ENCODE peak calls at places on chromosomes 16 and 17, in nine cellular contexts. O is heart left ventricle, U is transverse colon, S is cardiac fibroblast, F is uterus, D is AG09309, V is AG04449, C is small intestine, G is neural progenitor cell. T is an unnamed sample.
A peak's percentile ranks its signal among the peaks of the same experiment; 100 is the strongest.

GRCh38 chr17:48642059-48642842 is 16.1 kb upstream of the HOXB9 start:
- DNase-seq in O (no peak), U (peak; percentile 81), S (no peak), F (no peak), D (no peak), V (no peak), C (no peak), G (peak; percentile 48), T (no peak)

GRCh38 chr17:16378631-16379282 is 2.1 kb upstream of the UBB start:
- DNase-seq in O (no peak), U (peak; percentile 69), S (no peak), F (no peak), D (no peak), V (no peak), C (peak; percentile 45), G (no peak), T (peak; percentile 99)

GRCh38 chr17:21376585-21376834 is 353 bp downstream of the KCNJ12 start:
- DNase-seq in O (no peak), U (no peak), S (no peak), F (no peak), D (no peak), V (no peak), C (no peak), G (peak; percentile 82), T (no peak)

GRCh38 chr17:36493956-36494355 is 7.5 kb downstream of the ZNHIT3 start:
- DNase-seq in O (no peak), U (no peak), S (no peak), F (no peak), D (no peak), V (no peak), C (no peak), G (no peak), T (no peak)

GRCh38 chr17:55577011-55577586 is 65.8 kb upstream of the SMIM36 start:
- DNase-seq in O (peak; percentile 46), U (peak; percentile 36), S (peak; percentile 71), F (peak; percentile 39), D (no peak), V (no peak), C (peak; percentile 29), G (no peak), T (peak; percentile 63)

GRCh38 chr17:45052052-45052772 is 780 bp upstream of the DCAKD start:
- DNase-seq in O (peak; percentile 58), U (peak; percentile 68), S (peak; percentile 56), F (peak; percentile 64), D (no peak), V (no peak), C (peak; percentile 51), G (peak; percentile 79), T (peak; percentile 82)

GRCh38 chr17:78674156-78674555 is 97.0 kb upstream of the DNAH17 start:
- DNase-seq in O (no peak), U (no peak), S (no peak), F (no peak), D (no peak), V (no peak), C (no peak), G (no peak), T (no peak)

GRCh38 chr17:50468120-50469004 is at the start of gene CHAD:
- DNase-seq in O (no peak), U (no peak), S (no peak), F (no peak), D (no peak), V (no peak), C (no peak), G (peak; percentile 54), T (no peak)

GRCh38 chr16:10965440-10966039 is 21.2 kb downstream of the CLEC16A start:
- DNase-seq in O (no peak), U (no peak), S (no peak), F (no peak), D (no peak), V (no peak), C (no peak), G (no peak), T (no peak)

GRCh38 chr17:75635610-75636202 is 2.5 kb downstream of the SMIM5 start:
- DNase-seq in O (peak; percentile 61), U (peak; percentile 77), S (no peak), F (peak; percentile 15), D (no peak), V (no peak), C (peak; percentile 90), G (no peak), T (no peak)

GRCh38 chr17:64638552-64639198 is 23.4 kb downstream of the SMURF2 start:
- DNase-seq in O (no peak), U (no peak), S (peak; percentile 60), F (no peak), D (no peak), V (peak; percentile 38), C (no peak), G (no peak), T (no peak)

GRCh38 chr16:62638964-62639861 is 603.0 kb upstream of the CDH8 start:
- DNase-seq in O (no peak), U (no peak), S (no peak), F (no peak), D (no peak), V (no peak), C (no peak), G (no peak), T (no peak)

GRCh38 chr17:50328360-50328759 is 17.6 kb upstream of the XYLT2 start:
- DNase-seq in O (no peak), U (no peak), S (no peak), F (no peak), D (no peak), V (no peak), C (no peak), G (no peak), T (no peak)

GRCh38 chr17:44557653-44558285 is 485 bp downstream of the FZD2 start:
- DNase-seq in O (no peak), U (peak; percentile 33), S (peak; percentile 69), F (peak; percentile 38), D (no peak), V (no peak), C (no peak), G (peak; percentile 79), T (peak; percentile 66)

GRCh38 chr17:81955756-81956544 is 5.0 kb downstream of the NOTUM start:
- DNase-seq in O (no peak), U (no peak), S (no peak), F (no peak), D (no peak), V (no peak), C (no peak), G (no peak), T (no peak)

GRCh38 chr17:56096026-56096807 is 57.1 kb upstream of the ANKFN1 start:
- DNase-seq in O (no peak), U (no peak), S (no peak), F (no peak), D (no peak), V (no peak), C (no peak), G (no peak), T (no peak)

GRCh38 chr17:37701424-37702020 is 43.3 kb downstream of the HNF1B start:
- DNase-seq in O (peak; percentile 14), U (peak; percentile 64), S (peak; percentile 21), F (no peak), D (no peak), V (no peak), C (peak; percentile 51), G (peak; percentile 39), T (peak; percentile 34)

GRCh38 chr17:781920-782731 is at the start of the genes GLOD4 and MRM3:
- DNase-seq in O (peak; percentile 92), U (peak; percentile 95), S (peak; percentile 87), F (peak; percentile 93), D (peak; percentile 24), V (no peak), C (peak; percentile 89), G (peak; percentile 94), T (peak; percentile 89)

DNA sequence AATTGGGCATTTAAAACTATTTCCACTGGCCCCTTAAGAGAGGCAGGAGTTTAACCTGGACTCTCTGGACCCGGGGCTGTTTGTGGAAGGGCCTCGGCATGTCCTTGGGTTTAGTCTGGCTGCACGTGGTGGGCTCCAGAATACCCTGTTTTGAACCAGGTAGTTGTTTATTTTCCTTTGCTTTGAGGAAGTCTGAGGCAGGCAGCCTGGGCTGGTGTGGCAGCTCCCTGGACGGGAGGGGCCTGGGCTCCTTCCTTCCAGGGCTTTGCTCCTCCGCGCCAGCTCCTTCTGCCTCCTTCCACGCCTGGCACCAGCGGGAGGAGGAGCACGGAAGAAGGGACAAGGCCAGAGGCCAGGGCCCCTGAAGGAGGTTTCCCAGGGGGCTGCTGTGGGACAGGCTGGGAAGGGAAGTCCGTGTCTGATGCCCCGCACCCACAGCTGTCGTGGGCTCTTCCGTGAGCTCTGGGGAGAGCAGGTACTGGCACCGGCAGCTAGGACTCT is 15.5 kb downstream of the BANP start:
- DNase-seq in O (no peak), U (peak; percentile 45), S (no peak), F (no peak), D (no peak), V (no peak), C (peak; percentile 25), G (no peak), T (peak; percentile 45)
- H3K4me3 ChIP-seq in O (peak overlapping the region; percentile 31), U (no peak overlapping the region), S (no peak overlapping the region), F (no peak overlapping the region), D (no peak overlapping the region), V (no peak overlapping the region), C (no peak overlapping the region), G (no peak overlapping the region), T (peak overlapping the region; percentile 19)

GRCh38 chr16:82629441-82630027 is 2.8 kb downstream of the CDH13 start:
- DNase-seq in O (no peak), U (no peak), S (peak; percentile 83), F (peak; percentile 16), D (no peak), V (no peak), C (no peak), G (peak; percentile 38), T (peak; percentile 76)
- H3K4me3 ChIP-seq in O (no peak overlapping the region), U (no peak overlapping the region), S (no peak overlapping the region), F (peak overlapping the region; percentile 6), D (no peak overlapping the region), V (peak overlapping the region; percentile 29), C (no peak overlapping the region), G (no peak overlapping the region), T (no peak overlapping the region)

GRCh38 chr17:83055911-83056582 is 23.4 kb upstream of the METRNL start:
- DNase-seq in O (peak; percentile 41), U (no peak), S (peak; percentile 84), F (peak; percentile 45), D (peak; percentile 59), V (peak; percentile 54), C (no peak), G (peak; percentile 1), T (peak; percentile 79)
- H3K4me3 ChIP-seq in O (no peak overlapping the region), U (no peak overlapping the region), S (no peak overlapping the region), F (no peak overlapping the region), D (peak overlapping the region; percentile 4), V (no peak overlapping the region), C (no peak overlapping the region), G (no peak overlapping the region), T (no peak overlapping the region)

DNA sequence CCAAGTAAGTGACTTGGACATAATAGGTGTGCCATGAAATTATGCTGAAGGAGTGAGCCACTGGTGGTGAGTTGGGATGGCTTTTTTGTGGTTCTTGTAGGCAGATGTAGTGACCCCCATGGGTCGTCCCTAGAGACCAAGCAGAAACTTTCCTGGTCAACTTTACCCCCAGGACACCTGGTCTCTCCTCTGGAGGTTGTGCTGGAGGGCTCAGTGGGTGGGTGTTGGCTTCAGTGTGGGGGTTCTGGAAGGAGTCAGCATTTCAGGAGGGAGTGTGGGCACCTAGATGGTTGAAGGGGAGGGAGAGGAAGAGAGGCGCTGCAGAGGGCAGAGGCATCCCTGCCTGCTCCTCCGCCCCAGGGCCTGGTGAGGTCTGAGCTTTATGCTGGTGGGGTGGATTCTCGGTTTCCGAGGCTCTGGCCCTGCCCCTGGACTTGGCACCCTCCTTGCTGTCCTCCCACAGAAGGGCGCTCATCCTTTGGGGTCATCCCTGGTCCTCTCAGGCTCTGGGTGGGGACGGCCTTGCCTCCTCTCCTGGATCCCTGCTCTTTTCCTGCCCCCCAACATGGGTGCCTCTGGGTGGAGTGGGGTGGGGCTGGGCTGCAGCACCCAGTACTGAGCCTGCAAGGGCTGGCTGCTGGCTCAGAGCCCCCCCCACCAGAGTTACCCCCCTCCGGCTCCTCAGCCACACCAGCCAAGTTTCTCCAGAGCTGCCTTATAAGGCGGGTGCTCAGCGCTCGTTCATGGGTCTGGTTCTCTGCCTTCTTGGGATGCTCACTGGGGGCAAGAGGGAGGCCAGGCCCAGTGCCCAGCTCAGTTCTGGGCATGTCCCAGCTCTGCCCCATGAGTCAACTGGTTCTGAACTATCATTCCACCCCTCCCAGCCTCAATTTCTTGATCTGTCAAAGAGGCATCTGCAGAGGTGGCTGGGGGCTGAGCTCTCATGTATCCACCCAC is 266.8 kb downstream of the SEC14L1 start:
- DNase-seq in O (no peak), U (peak; percentile 33), S (no peak), F (peak; percentile 70), D (no peak), V (no peak), C (no peak), G (no peak), T (peak; percentile 53)
- H3K4me3 ChIP-seq in O (no peak overlapping the region), U (no peak overlapping the region), S (no peak overlapping the region), F (no peak overlapping the region), D (no peak overlapping the region), V (no peak overlapping the region), C (no peak overlapping the region), G (no peak overlapping the region), T (no peak overlapping the region)

T was measured in epithelial cell of esophagus.